ENCODE peak calls at places on chromosome 21, in ten cellular contexts. Z, O, W, L, H, C, T, M, F and E are unnamed samples.

GRCh38 chr21:33214056-33214455 is 15.7 kb upstream of the IFNAR2 start:
- DNase-seq in Z (no peak), O (no peak), W (no peak), L (no peak), H (no peak), C (no peak), T (no peak), M (no peak), F (no peak), E (no peak)

GRCh38 chr21:45992311-45993209 is 11.0 kb downstream of the COL6A1 start:
- DNase-seq in Z (no peak), O (peak; percentile 74), W (peak; percentile 1), L (no peak), H (peak; percentile 30), C (no peak), T (peak; percentile 16), M (no peak), F (no peak), E (no peak)

GRCh38 chr21:32728455-32729237 is 833 bp upstream of the SYNJ1 start:
- DNase-seq in Z (no peak), O (no peak), W (no peak), L (no peak), H (no peak), C (no peak), T (no peak), M (no peak), F (no peak), E (no peak)

GRCh38 chr21:21007606-21008005 is 9.4 kb downstream of the NCAM2 start:
- DNase-seq in Z (peak; percentile 53), O (no peak), W (no peak), L (no peak), H (no peak), C (peak; percentile 37), T (no peak), M (no peak), F (no peak), E (no peak)

GRCh38 chr21:37908691-37909090 is 7.6 kb downstream of the KCNJ6 start:
- DNase-seq in Z (no peak), O (no peak), W (no peak), L (no peak), H (no peak), C (no peak), T (no peak), M (no peak), F (no peak), E (no peak)

GRCh38 chr21:25080706-25081495 is 526.4 kb downstream of the MRPL39 start:
- DNase-seq in Z (peak; percentile 78), O (no peak), W (no peak), L (no peak), H (no peak), C (no peak), T (no peak), M (no peak), F (no peak), E (no peak)

GRCh38 chr21:36209626-36210171 is 53.1 kb downstream of the DOP1B start:
- DNase-seq in Z (peak; percentile 71), O (no peak), W (no peak), L (peak; percentile 58), H (no peak), C (peak; percentile 55), T (peak; percentile 71), M (peak; percentile 33), F (peak; percentile 45), E (peak; percentile 74)

GRCh38 chr21:15809065-15809464 is 79.3 kb downstream of the USP25 start:
- DNase-seq in Z (no peak), O (no peak), W (no peak), L (no peak), H (no peak), C (no peak), T (no peak), M (no peak), F (no peak), E (no peak)

GRCh38 chr21:37032877-37033471 is 26.5 kb downstream of the RIPPLY3 start:
- DNase-seq in Z (peak; percentile 78), O (peak; percentile 71), W (no peak), L (peak; percentile 18), H (no peak), C (peak; percentile 42), T (no peak), M (no peak), F (no peak), E (no peak)

GRCh38 chr21:33661146-33661545 is 18.8 kb downstream of the ITSN1 start:
- DNase-seq in Z (no peak), O (no peak), W (no peak), L (no peak), H (no peak), C (no peak), T (no peak), M (no peak), F (no peak), E (no peak)

GRCh38 chr21:19844334-19844733 is 1153.9 kb upstream of the NCAM2 start:
- DNase-seq in Z (no peak), O (no peak), W (no peak), L (no peak), H (no peak), C (no peak), T (no peak), M (no peak), F (no peak), E (no peak)

DNA sequence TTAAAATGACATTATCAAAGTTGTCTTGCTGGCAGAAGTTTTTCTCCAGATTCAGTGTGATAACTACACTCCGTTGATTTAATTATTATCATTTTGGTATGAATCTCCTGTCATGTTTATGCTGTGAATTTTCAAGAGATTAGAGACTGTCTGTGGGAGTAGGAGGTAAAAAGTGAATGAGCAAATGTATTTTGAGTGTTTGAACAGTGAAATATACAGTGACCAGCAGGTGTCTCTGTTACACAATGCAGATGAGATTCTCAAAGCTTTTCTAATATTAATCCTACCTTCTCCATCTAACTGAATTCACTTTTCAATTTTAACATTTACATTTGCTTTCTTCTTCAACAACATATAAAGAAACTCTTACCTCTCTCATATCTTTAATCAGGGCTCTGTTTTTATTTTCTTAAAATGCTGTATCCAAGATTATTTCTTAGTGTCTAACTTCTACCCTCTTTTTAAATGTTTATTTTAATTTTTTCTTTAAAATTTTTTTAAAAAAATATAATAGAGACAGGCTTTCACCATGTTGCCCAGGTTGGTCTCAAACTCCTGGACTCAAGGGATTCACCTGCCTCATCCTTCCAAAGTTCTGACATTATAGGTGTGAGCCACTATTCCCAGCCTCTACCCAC is 20.9 kb upstream of the HSPA13 start:
- DNase-seq in Z (peak; percentile 23), O (no peak), W (no peak), L (no peak), H (no peak), C (peak; percentile 60), T (no peak), M (no peak), F (peak; percentile 31), E (no peak)
- TF ChIP-seq CTCF in Z (peak; percentile 57), O (peak; percentile 28), W (peak; percentile 34), L (peak; percentile 62), H (peak; percentile 40), C (peak; percentile 51), T (peak; percentile 49), M (peak; percentile 76), F (peak; percentile 81), E (peak; percentile 57)

GRCh38 chr21:44509539-44509938 is 30.5 kb downstream of the KRTAP10-1 start:
- DNase-seq in Z (no peak), O (no peak), W (no peak), L (no peak), H (no peak), C (no peak), T (peak; percentile 46), M (no peak), F (no peak), E (peak; percentile 33)
- H3K27me3 ChIP-seq in Z (no peaks in the 10 kb centered on the region), O (peaks cover 15% of the 10 kb centered on the region), W (no peaks in the 10 kb centered on the region), L (no peaks in the 10 kb centered on the region), H (peaks cover 55% of the 10 kb centered on the region), C (no peaks in the 10 kb centered on the region), T (no peaks in the 10 kb centered on the region), M (no peaks in the 10 kb centered on the region), F (peaks cover 36% of the 10 kb centered on the region), E (peaks cover 5% of the 10 kb centered on the region)

GRCh38 chr21:41566500-41567014 is 58.6 kb upstream of the TMPRSS2 start:
- DNase-seq in Z (no peak), O (no peak), W (no peak), L (no peak), H (no peak), C (no peak), T (peak; percentile 78), M (no peak), F (no peak), E (no peak)

GRCh38 chr21:41570791-41571355 is 62.9 kb upstream of the TMPRSS2 start:
- DNase-seq in Z (no peak), O (no peak), W (no peak), L (no peak), H (no peak), C (no peak), T (no peak), M (no peak), F (no peak), E (no peak)

GRCh38 chr21:41565550-41565949 is 57.6 kb upstream of the TMPRSS2 start:
- DNase-seq in Z (no peak), O (no peak), W (no peak), L (no peak), H (no peak), C (no peak), T (no peak), M (no peak), F (no peak), E (no peak)

GRCh38 chr21:41568606-41569385 is 60.8 kb upstream of the TMPRSS2 start:
- DNase-seq in Z (no peak), O (no peak), W (no peak), L (no peak), H (no peak), C (no peak), T (no peak), M (no peak), F (no peak), E (no peak)

DNA sequence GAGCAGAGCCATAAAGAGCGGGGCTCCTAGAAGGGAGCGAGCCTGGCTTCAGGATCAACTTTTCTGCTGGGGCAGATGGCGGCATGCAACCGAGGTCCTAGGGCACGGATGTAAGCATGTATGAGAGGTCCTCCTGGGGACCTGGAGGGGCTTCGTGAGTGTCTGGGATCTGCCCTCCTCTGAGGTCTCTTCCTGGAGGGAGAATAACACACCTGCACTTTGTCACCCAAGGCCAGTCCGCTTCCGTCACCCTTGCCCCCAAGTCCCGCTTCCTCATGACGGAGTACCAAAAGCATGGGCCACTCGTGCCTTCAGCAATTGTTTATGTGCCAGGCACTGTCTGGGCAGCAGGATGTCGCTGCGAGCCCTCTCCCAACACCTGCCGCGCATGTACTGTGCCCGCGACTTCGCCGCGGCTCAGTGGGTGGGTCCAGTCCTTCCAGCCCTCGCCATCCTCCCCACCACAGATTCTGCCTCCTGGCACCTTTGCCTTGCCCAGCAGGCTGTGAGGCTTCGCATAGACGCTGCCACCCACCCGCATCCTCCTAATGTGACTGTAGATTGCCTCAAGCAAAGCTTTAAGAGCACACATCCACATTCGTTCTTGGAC is 60.0 kb upstream of the TMPRSS2 start:
- DNase-seq in Z (no peak), O (no peak), W (no peak), L (no peak), H (no peak), C (no peak), T (no peak), M (no peak), F (no peak), E (no peak)
- TF ChIP-seq CTCF in Z (no peak), O (no peak), W (no peak), L (no peak), H (no peak), C (no peak), T (no peak), M (no peak), F (no peak), E (no peak)

DNA sequence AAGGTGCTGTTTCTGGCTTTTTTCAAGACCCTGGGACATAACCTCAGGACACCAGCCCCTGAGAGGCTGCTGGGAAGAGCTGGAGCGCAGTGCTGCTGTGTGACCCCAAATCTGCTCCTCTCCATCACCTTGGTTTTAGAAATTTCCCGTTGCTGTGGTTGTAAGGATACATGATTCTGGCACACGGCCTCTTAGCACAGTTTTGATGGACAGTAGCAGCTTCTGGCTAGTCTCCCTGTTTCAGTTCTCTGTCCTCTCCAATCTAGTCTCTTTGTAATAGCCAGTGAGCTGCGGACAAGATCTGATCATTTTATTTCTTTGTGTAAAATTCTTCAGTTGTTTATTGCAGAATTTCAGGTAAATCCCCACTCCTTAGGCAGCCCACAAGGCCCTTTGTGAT is 3.1 kb downstream of the CLIC6 start:
- DNase-seq in Z (no peak), O (no peak), W (no peak), L (no peak), H (no peak), C (no peak), T (no peak), M (no peak), F (no peak), E (no peak)
- H3K27me3 ChIP-seq in Z (peaks cover 35% of the 10 kb centered on the region), O (peaks cover 46% of the 10 kb centered on the region), W (no peaks in the 10 kb centered on the region), L (peaks cover 28% of the 10 kb centered on the region), H (peaks cover 48% of the 10 kb centered on the region), C (peaks cover 78% of the 10 kb centered on the region), T (peaks cover 13% of the 10 kb centered on the region), M (peaks cover 64% of the 10 kb centered on the region), F (peaks cover 48% of the 10 kb centered on the region), E (peaks cover 73% of the 10 kb centered on the region)